ENCODE peak calls at places on chromosome 18, in four cellular contexts. X is HepG2, U is WTC11, F is K562. D is an unnamed sample.
A peak's percentile ranks its signal among the peaks of the same experiment; 100 is the strongest.

GRCh38 chr18:76697441-76697901 is 124.9 kb upstream of the ZNF236 start:
- DNase-seq in X (no peak), U (no peak), F (no peak), D (no peak)

GRCh38 chr18:35117951-35118411 is 76.8 kb downstream of the MAPRE2 start:
- DNase-seq in X (no peak), U (no peak), F (no peak), D (no peak)

GRCh38 chr18:77876319-77876865 is 626.7 kb downstream of the GALR1 start:
- DNase-seq in X (no peak), U (no peak), F (no peak), D (no peak)

GRCh38 chr18:22541232-22541631 is 123.5 kb upstream of the CTAGE1 start:
- DNase-seq in X (peak; percentile 5), U (no peak), F (no peak), D (no peak)

GRCh38 chr18:45548614-45549013 is 66.7 kb upstream of the SLC14A2 start:
- DNase-seq in X (peak; percentile 66), U (no peak), F (no peak), D (no peak)

GRCh38 chr18:76445741-76446232 is 49.3 kb downstream of the ZNF516 start:
- DNase-seq in X (no peak), U (no peak), F (no peak), D (no peak)

GRCh38 chr18:26772691-26773090 is 92.8 kb downstream of the AQP4 start:
- DNase-seq in X (no peak), U (no peak), F (no peak), D (no peak)

GRCh38 chr18:68024716-68025115 is 508.2 kb upstream of the DSEL start:
- DNase-seq in X (no peak), U (no peak), F (no peak), D (no peak)

GRCh38 chr18:44246001-44246400 is 434.7 kb upstream of the SETBP1 start:
- DNase-seq in X (no peak), U (no peak), F (no peak), D (no peak)

GRCh38 chr18:12027480-12027879 is 46.2 kb downstream of the IMPA2 start:
- DNase-seq in X (no peak), U (no peak), F (no peak), D (no peak)

GRCh38 chr18:61955644-61956043 is 62.8 kb upstream of the RNF152 start:
- DNase-seq in X (no peak), U (no peak), F (no peak), D (peak; percentile 37)

GRCh38 chr18:46497129-46497528 is 159.9 kb downstream of the LOXHD1 start:
- DNase-seq in X (peak; percentile 10), U (peak; percentile 82), F (peak; percentile 23), D (no peak)

GRCh38 chr18:53971331-53971730 is 253.1 kb downstream of the MBD2 start:
- DNase-seq in X (no peak), U (no peak), F (no peak), D (no peak)

GRCh38 chr18:76827205-76827885 is 5.0 kb downstream of the ZNF236 start:
- DNase-seq in X (no peak), U (no peak), F (no peak), D (no peak)

GRCh38 chr18:4391859-4392258 is 63.2 kb downstream of the DLGAP1 start:
- DNase-seq in X (no peak), U (no peak), F (no peak), D (peak; percentile 60)

GRCh38 chr18:52747869-52748268 is 407.9 kb downstream of the DCC start:
- DNase-seq in X (no peak), U (no peak), F (no peak), D (no peak)

GRCh38 chr18:44537521-44537920 is 143.2 kb upstream of the SETBP1 start:
- DNase-seq in X (no peak), U (no peak), F (no peak), D (no peak)

GRCh38 chr18:22471546-22472131 is 53.9 kb upstream of the CTAGE1 start:
- DNase-seq in X (no peak), U (no peak), F (no peak), D (no peak)

GRCh38 chr18:5895300-5895885 is at the start of gene TMEM200C:
- DNase-seq in X (no peak), U (peak; percentile 57), F (peak; percentile 18), D (no peak)

GRCh38 chr18:68454511-68455228 is 260.2 kb downstream of the TMX3 start:
- DNase-seq in X (no peak), U (no peak), F (no peak), D (no peak)

GRCh38 chr18:1092228-1092627 is 187.6 kb downstream of the ADCYAP1 start:
- DNase-seq in X (peak; percentile 2), U (peak; percentile 33), F (peak; percentile 16), D (no peak)

GRCh38 chr18:42274488-42275137 is 319.6 kb downstream of the PIK3C3 start:
- DNase-seq in X (peak; percentile 62), U (no peak), F (no peak), D (no peak)

GRCh38 chr18:2978626-2979025 is 34.3 kb downstream of the LPIN2 start:
- DNase-seq in X (no peak), U (no peak), F (no peak), D (no peak)

GRCh38 chr18:41751161-41751560 is 203.9 kb upstream of the PIK3C3 start:
- DNase-seq in X (no peak), U (no peak), F (no peak), D (no peak)

GRCh38 chr18:60987963-60988362 is 345.3 kb upstream of the CDH20 start:
- DNase-seq in X (no peak), U (no peak), F (no peak), D (no peak)

GRCh38 chr18:907171-907879 is 2.7 kb downstream of the ADCYAP1 start:
- DNase-seq in X (no peak), U (peak; percentile 62), F (no peak), D (no peak)

GRCh38 chr18:78543201-78543725 is 436.4 kb upstream of the SALL3 start:
- DNase-seq in X (no peak), U (no peak), F (no peak), D (no peak)

GRCh38 chr18:31880186-31880898 is 62.6 kb downstream of the TRAPPC8 start:
- DNase-seq in X (no peak), U (no peak), F (no peak), D (no peak)

GRCh38 chr18:181711-182110 is 23.4 kb downstream of the USP14 start:
- DNase-seq in X (no peak), U (no peak), F (no peak), D (no peak)

GRCh38 chr18:32243358-32243757 is 53.5 kb downstream of the MEP1B start:
- DNase-seq in X (no peak), U (no peak), F (no peak), D (no peak)

GRCh38 chr18:38244360-38244940 is 678.9 kb upstream of the CELF4 start:
- DNase-seq in X (no peak), U (no peak), F (no peak), D (no peak)

GRCh38 chr18:38790303-38790702 is 1224.7 kb upstream of the CELF4 start:
- DNase-seq in X (peak; percentile 2), U (peak; percentile 34), F (no peak), D (no peak)

GRCh38 chr18:53862921-53863320 is 361.5 kb downstream of the MBD2 start:
- DNase-seq in X (no peak), U (no peak), F (no peak), D (no peak)

GRCh38 chr18:3594760-3595241 is 144.8 kb downstream of the TGIF1 start:
- DNase-seq in X (peak; percentile 30), U (no peak), F (no peak), D (no peak)

GRCh38 chr18:80247403-80247916 is at the start of gene PARD6G:
- DNase-seq in X (peak; percentile 26), U (peak; percentile 70), F (peak; percentile 92), D (no peak)

GRCh38 chr18:28041366-28041765 is 135.6 kb downstream of the CDH2 start:
- DNase-seq in X (no peak), U (no peak), F (no peak), D (no peak)

GRCh38 chr18:5962362-5962761 is 67.0 kb upstream of the TMEM200C start:
- DNase-seq in X (no peak), U (no peak), F (no peak), D (no peak)

GRCh38 chr18:26017929-26018328 is 72.5 kb downstream of the SS18 start:
- DNase-seq in X (no peak), U (no peak), F (no peak), D (no peak)

GRCh38 chr18:13605901-13606300 is 120.5 kb downstream of the FAM210A start:
- DNase-seq in X (no peak), U (no peak), F (no peak), D (no peak)

GRCh38 chr18:13606589-13607254 is 119.6 kb downstream of the FAM210A start:
- DNase-seq in X (no peak), U (no peak), F (no peak), D (no peak)

GRCh38 chr18:13605477-13605876 is 120.9 kb downstream of the FAM210A start:
- DNase-seq in X (no peak), U (no peak), F (no peak), D (no peak)

GRCh38 chr18:13604751-13605150 is 121.6 kb downstream of the FAM210A start:
- DNase-seq in X (no peak), U (no peak), F (no peak), D (no peak)

GRCh38 chr18:13603304-13604019 is 122.9 kb downstream of the FAM210A start:
- DNase-seq in X (no peak), U (no peak), F (no peak), D (no peak)
- TF ChIP-seq ETV6 in X (no peak), U (no peak), F (no peak), D (no peak)

GRCh38 chr18:10142496-10143160 is 228.8 kb downstream of the VAPA start:
- DNase-seq in X (no peak), U (no peak), F (no peak), D (no peak)
- TF ChIP-seq ETV6 in X (no peak), U (no peak), F (no peak), D (no peak)

DNA sequence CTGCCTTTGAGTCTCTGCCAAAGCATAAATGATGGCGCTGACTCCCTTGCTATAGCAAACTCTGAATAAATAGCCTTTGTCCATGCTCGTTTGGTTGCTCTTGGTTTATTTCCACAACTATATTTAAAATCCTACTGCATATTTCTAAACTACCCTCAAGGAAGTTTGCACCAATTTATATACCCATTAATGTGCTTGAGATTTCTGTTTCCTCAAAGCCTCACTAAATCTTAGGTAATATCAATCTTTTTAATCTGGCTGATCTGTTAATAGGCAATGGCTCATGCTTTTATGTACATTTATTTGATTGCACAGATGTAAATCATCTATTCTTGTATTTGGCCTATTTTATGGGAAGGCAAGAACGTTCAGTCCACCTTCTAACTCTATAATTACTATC is 486.2 kb downstream of the FBXO15 start:
- DNase-seq in X (no peak), U (no peak), F (no peak), D (no peak)
- TF ChIP-seq ETV6 in X (no peak), U (no peak), F (no peak), D (no peak)

DNA sequence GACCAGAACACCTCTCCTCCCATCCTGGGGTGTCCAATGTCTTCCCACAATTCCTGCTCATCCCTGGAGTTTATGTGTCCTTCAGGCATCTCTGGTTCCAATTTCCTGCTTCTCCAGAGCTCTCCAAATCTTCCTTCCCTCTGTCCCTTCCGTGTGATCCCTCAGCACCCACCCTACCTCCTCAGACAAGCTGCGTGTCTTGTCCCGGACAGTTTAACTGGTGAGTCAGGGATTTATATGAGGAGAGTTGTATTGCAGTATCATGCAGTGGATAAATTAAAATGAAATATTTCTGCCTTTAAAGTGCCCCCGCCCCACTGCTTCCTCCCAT is 101.9 kb downstream of the LIPG start:
- DNase-seq in X (no peak), U (no peak), F (no peak), D (no peak)
- TF ChIP-seq ETV6 in X (no peak), U (no peak), F (no peak), D (no peak)